ENCODE peak calls at places on chromosomes 12 and 14, in nine cellular contexts. R is A549; Y is lung; E is CD4-positive, alpha-beta memory T cell; D is thoracic aorta; B is heart left ventricle; V is CD8-positive, alpha-beta T cell; Z is GM23248; T is aorta. G is an unnamed sample.

GRCh38 chr12:66087365-66087943 is 43.1 kb downstream of the LLPH start:
- DNase-seq in Z (peak; percentile 78), V (peak; percentile 31), B (peak; percentile 64), Y (peak; percentile 36), T (peak; percentile 80), E (peak; percentile 27), D (peak; percentile 14), R (peak; percentile 69), G (peak; percentile 49)

GRCh38 chr12:52488736-52489135 is 4.3 kb downstream of the KRT6A start:
- DNase-seq in D (no peak), Z (no peak), B (no peak), T (no peak), R (no peak), E (no peak), V (no peak), Y (no peak), G (no peak)

GRCh38 chr14:22320353-22320733 is 268.7 kb downstream of the DAD1 start:
- DNase-seq in B (no peak), T (no peak), R (no peak), D (no peak), Y (no peak), Z (no peak), V (no peak), E (no peak), G (no peak)

GRCh38 chr14:72401632-72402428 is 469.6 kb downstream of the RGS6 start:
- DNase-seq in B (no peak), T (no peak), R (no peak), Y (no peak), Z (no peak), D (no peak), E (peak; percentile 59), V (peak; percentile 23), G (no peak)

GRCh38 chr12:89544730-89545184 is 18.9 kb upstream of the POC1B start:
- DNase-seq in T (peak; percentile 75), Y (peak; percentile 49), R (peak; percentile 69), V (no peak), D (no peak), B (peak; percentile 59), Z (peak; percentile 48), E (no peak), G (peak; percentile 56)

GRCh38 chr12:116969615-116970575 is 59.1 kb downstream of the FBXW8 start:
- DNase-seq in T (no peak), E (no peak), V (no peak), Y (no peak), D (no peak), B (peak; percentile 72), R (no peak), Z (peak; percentile 42), G (peak; percentile 66)

GRCh38 chr12:113888435-113888834 is 77.7 kb downstream of the RBM19 start:
- DNase-seq in Y (no peak), V (no peak), Z (no peak), B (no peak), R (no peak), D (no peak), E (no peak), T (no peak), G (no peak)

GRCh38 chr14:47541652-47542051 is 133.8 kb downstream of the MDGA2 start:
- DNase-seq in D (no peak), B (no peak), R (no peak), V (no peak), T (no peak), Z (no peak), Y (no peak), E (no peak), G (no peak)

GRCh38 chr14:96574633-96575191 is 72.5 kb downstream of the PAPOLA start:
- DNase-seq in T (no peak), B (no peak), V (no peak), D (no peak), E (no peak), Z (peak; percentile 90), R (no peak), Y (no peak), G (no peak)

GRCh38 chr12:45284096-45284901 is 68.4 kb downstream of the ANO6 start:
- DNase-seq in V (no peak), E (no peak), Y (no peak), Z (peak; percentile 68), T (no peak), R (peak; percentile 80), D (no peak), B (no peak), G (no peak)

GRCh38 chr12:101924647-101925046 is 47.3 kb downstream of the DRAM1 start:
- DNase-seq in T (no peak), R (peak; percentile 22), D (no peak), Y (no peak), V (no peak), B (no peak), Z (peak; percentile 55), E (no peak), G (no peak)

GRCh38 chr12:108304633-108305032 is 34.5 kb downstream of the CMKLR1 start:
- DNase-seq in Y (no peak), R (no peak), T (no peak), D (no peak), V (no peak), E (no peak), Z (no peak), B (no peak), G (no peak)

GRCh38 chr14:30221546-30221945 is 293.9 kb upstream of the PRKD1 start:
- DNase-seq in B (no peak), T (no peak), Z (no peak), E (no peak), R (no peak), D (no peak), Y (no peak), V (no peak), G (no peak)

GRCh38 chr14:96861568-96862310 is 64.6 kb downstream of the VRK1 start:
- DNase-seq in Y (no peak), B (no peak), E (no peak), T (no peak), D (no peak), V (no peak), R (no peak), Z (no peak), G (no peak)

GRCh38 chr14:27845241-27845850 is 921.2 kb upstream of the FOXG1 start:
- DNase-seq in T (peak; percentile 75), V (no peak), Z (no peak), B (peak; percentile 52), R (no peak), D (no peak), Y (no peak), E (no peak), G (no peak)

GRCh38 chr14:104580961-104581360 is 1.4 kb downstream of the C14orf180 start:
- DNase-seq in T (peak; percentile 88), Z (no peak), R (no peak), Y (no peak), V (no peak), D (no peak), E (no peak), B (peak; percentile 85), G (peak; percentile 84)

GRCh38 chr14:104581521-104581920 is 2.0 kb downstream of the C14orf180 start:
- DNase-seq in T (no peak), B (no peak), E (no peak), Z (no peak), Y (no peak), R (no peak), D (no peak), V (no peak), G (no peak)

GRCh38 chr14:104583424-104584114 is 4.0 kb downstream of the C14orf180 start:
- DNase-seq in Z (no peak), D (no peak), R (no peak), T (no peak), E (no peak), Y (no peak), B (no peak), V (no peak), G (no peak)

GRCh38 chr14:104582649-104583048 is 3.1 kb downstream of the C14orf180 start:
- DNase-seq in V (no peak), T (no peak), Z (no peak), D (no peak), Y (no peak), E (no peak), B (peak; percentile 82), R (no peak), G (peak; percentile 88)

GRCh38 chr14:104582005-104582404 is 2.4 kb downstream of the C14orf180 start:
- DNase-seq in E (no peak), B (peak; percentile 83), Z (no peak), Y (no peak), T (no peak), V (no peak), D (no peak), R (no peak), G (peak; percentile 81)
- H3K4me1 ChIP-seq in E (no peaks in the 10 kb centered on the region), B (peaks cover 77% of the 10 kb centered on the region), Z (no peaks in the 10 kb centered on the region), Y (peaks cover 12% of the 10 kb centered on the region), T (no peaks in the 10 kb centered on the region), V (no peaks in the 10 kb centered on the region), D (peaks cover 92% of the 10 kb centered on the region), R (peaks cover 1% of the 10 kb centered on the region), G (peaks cover 89% of the 10 kb centered on the region)

GRCh38 chr12:105723534-105723933 is 393.0 kb downstream of the C12orf75 start:
- DNase-seq in T (no peak), B (no peak), E (no peak), R (no peak), D (no peak), Z (no peak), V (no peak), Y (no peak), G (no peak)
- H3K27ac ChIP-seq in T (no peak overlapping the region), B (no peak overlapping the region), E (no peak overlapping the region), R (no peak overlapping the region), D (no peak overlapping the region), Z (no peak overlapping the region), V (no peak overlapping the region), Y (no peak overlapping the region), G (no peak overlapping the region)

GRCh38 chr12:123237646-123238329 is 4.6 kb downstream of the MTRFR start:
- DNase-seq in D (peak; percentile 48), R (peak; percentile 75), E (peak; percentile 63), B (peak; percentile 72), Y (peak; percentile 73), Z (peak; percentile 87), V (peak; percentile 78), T (peak; percentile 92), G (peak; percentile 64)

GRCh38 chr12:123232472-123232806 is 502 bp downstream of the MPHOSPH9 start:
- DNase-seq in V (no peak), Z (peak; percentile 68), R (no peak), D (no peak), T (peak; percentile 76), Y (no peak), B (no peak), E (no peak), G (no peak)

GRCh38 chr12:123231931-123232330 is 1.0 kb downstream of the MPHOSPH9 start:
- DNase-seq in D (no peak), R (no peak), Z (no peak), T (no peak), B (no peak), E (no peak), V (no peak), Y (no peak), G (no peak)

GRCh38 chr12:123232807-123233504 is at the start of the genes MPHOSPH9 and MTRFR:
- DNase-seq in T (peak; percentile 99), D (peak; percentile 98), V (peak; percentile 99), Z (peak; percentile 99), E (peak; percentile 100), Y (peak; percentile 99), R (peak; percentile 100), B (peak; percentile 98), G (peak; percentile 99)

GRCh38 chr12:123233505-123234299 is 466 bp downstream of the MTRFR start:
- DNase-seq in Y (no peak), V (no peak), T (no peak), D (no peak), E (no peak), Z (peak; percentile 49), R (no peak), B (no peak), G (no peak)
- H3K4me1 ChIP-seq in Y (peaks cover 8% of the 10 kb centered on the region), V (peaks cover 81% of the 10 kb centered on the region), T (no peaks in the 10 kb centered on the region), D (peaks cover 33% of the 10 kb centered on the region), E (peaks cover 87% of the 10 kb centered on the region), Z (peaks cover 10% of the 10 kb centered on the region), R (peaks cover 38% of the 10 kb centered on the region), B (peaks cover 38% of the 10 kb centered on the region), G (peaks cover 77% of the 10 kb centered on the region)

GRCh38 chr14:101730626-101731186 is 30.8 kb upstream of the PPP2R5C start:
- DNase-seq in B (no peak), T (no peak), Z (no peak), Y (no peak), R (no peak), E (no peak), D (no peak), V (no peak), G (no peak)
- H3K27ac ChIP-seq in B (no peak overlapping the region), T (no peak overlapping the region), Z (no peak overlapping the region), Y (peak overlapping the region; percentile 87), R (peak overlapping the region; percentile 44), E (peak overlapping the region; percentile 75), D (no peak overlapping the region), V (peak overlapping the region; percentile 76), G (peak overlapping the region; percentile 48)

G was measured in left ventricle myocardium inferior.